ENCODE peak calls at places on chromosomes 4 and X, in ten cellular contexts. H, V, R, J, O, L, Q, S, A and E are unnamed samples.

GRCh38 chr4:153529646-153530045 is 63.5 kb downstream of the TMEM131L start:
- DNase-seq in H (no peak), V (peak), R (no peak), J (no peak), O (no peak), L (no peak), Q (no peak), S (no peak), A (no peak), E (no peak)

GRCh38 chr4:6641164-6641970 is 882 bp downstream of the MRFAP1 start:
- DNase-seq in H (peak), V (peak), R (no peak), J (peak), O (no peak), L (no peak), Q (peak), S (peak), A (peak), E (no peak)

GRCh38 chrX:41381685-41382084 is 47.7 kb downstream of the DDX3X start:
- DNase-seq in H (no peak), V (peak), R (no peak), J (no peak), O (peak), L (no peak), Q (no peak), S (no peak), A (peak), E (no peak)

GRCh38 chr4:15451181-15451865 is 18.4 kb upstream of the CC2D2A start:
- DNase-seq in H (no peak), V (peak), R (no peak), J (no peak), O (no peak), L (no peak), Q (no peak), S (no peak), A (peak), E (no peak)

GRCh38 chr4:130738233-130738632 is 1642.3 kb downstream of the C4orf33 start:
- DNase-seq in H (no peak), V (no peak), R (no peak), J (no peak), O (no peak), L (no peak), Q (no peak), S (no peak), A (no peak), E (no peak)

GRCh38 chr4:143354990-143355389 is 18.3 kb downstream of the GAB1 start:
- DNase-seq in H (no peak), V (no peak), R (no peak), J (no peak), O (no peak), L (no peak), Q (no peak), S (no peak), A (no peak), E (no peak)

GRCh38 chr4:109699553-109700225 is 3.6 kb downstream of the CASP6 start:
- DNase-seq in H (no peak), V (no peak), R (no peak), J (no peak), O (no peak), L (no peak), Q (no peak), S (no peak), A (peak), E (peak)

GRCh38 chrX:24547961-24548360 is 82.9 kb downstream of the PDK3 start:
- DNase-seq in H (no peak), V (no peak), R (no peak), J (no peak), O (no peak), L (no peak), Q (no peak), S (no peak), A (no peak), E (no peak)

GRCh38 chrX:16822723-16823122 is 36.5 kb downstream of the TXLNG start:
- DNase-seq in H (no peak), V (peak), R (no peak), J (no peak), O (no peak), L (no peak), Q (no peak), S (no peak), A (peak), E (no peak)

GRCh38 chr4:40121515-40121914 is 64.9 kb downstream of the N4BP2 start:
- DNase-seq in H (no peak), V (peak), R (no peak), J (peak), O (no peak), L (no peak), Q (no peak), S (no peak), A (peak), E (no peak)

GRCh38 chrX:110741213-110741796 is 54.3 kb downstream of the CHRDL1 start:
- DNase-seq in H (no peak), V (peak), R (no peak), J (no peak), O (no peak), L (no peak), Q (no peak), S (no peak), A (peak), E (no peak)

GRCh38 chr4:109302366-109303140 is at the start of gene COL25A1:
- DNase-seq in H (peak), V (peak), R (no peak), J (no peak), O (peak), L (no peak), Q (peak), S (peak), A (peak), E (peak)

GRCh38 chr4:3862640-3863420 is 96.6 kb downstream of the ADRA2C start:
- DNase-seq in H (no peak), V (no peak), R (no peak), J (no peak), O (no peak), L (no peak), Q (no peak), S (no peak), A (no peak), E (no peak)